ENCODE peak calls at places on chromosomes 5 and 9, in four cellular contexts. I is esophagus squamous epithelium; P is CD4-positive, CD25-positive, alpha-beta regulatory T cell; X is aorta. R is an unnamed sample. For H3K36me3, the result is how much of the 10 kb centered on the place peaks cover.

GRCh38 chr9:93427655-93428379 is 23.7 kb upstream of the FAM120A start:
- DNase-seq in X (no peak), I (no peak), P (no peak), R (no peak)

GRCh38 chr5:56183507-56183906 is 49.6 kb downstream of the ANKRD55 start:
- DNase-seq in X (no peak), I (no peak), P (no peak), R (no peak)

GRCh38 chr9:133200631-133201030 is 8.4 kb downstream of the OBP2B start:
- DNase-seq in X (peak), P (no peak), I (no peak), R (no peak)

GRCh38 chr5:79200573-79201183 is 35.3 kb upstream of the JMY start:
- DNase-seq in X (no peak), I (no peak), P (peak), R (no peak)

GRCh38 chr9:94919376-94920098 is 193.0 kb downstream of the AOPEP start:
- DNase-seq in P (no peak), I (no peak), X (no peak), R (no peak)

GRCh38 chr5:168365581-168366081 is 74.2 kb downstream of the WWC1 start:
- DNase-seq in P (no peak), X (no peak), I (no peak), R (no peak)

GRCh38 chr5:135138116-135138850 is 104.3 kb upstream of the PITX1 start:
- DNase-seq in I (no peak), P (no peak), X (no peak), R (no peak)

GRCh38 chr5:963673-964531 is 44.7 kb upstream of the NKD2 start:
- DNase-seq in I (no peak), X (no peak), P (peak), R (peak)

GRCh38 chr9:134561427-134562145 is 80.0 kb upstream of the COL5A1 start:
- DNase-seq in P (no peak), I (no peak), X (no peak), R (no peak)

GRCh38 chr9:12880406-12881016 is 105.7 kb downstream of the LURAP1L start:
- DNase-seq in I (no peak), P (no peak), X (no peak), R (no peak)

GRCh38 chr9:83701769-83702168 is 6.0 kb downstream of the UBQLN1 start:
- DNase-seq in I (no peak), P (no peak), X (no peak), R (no peak)

GRCh38 chr9:91425270-91425669 is 1.6 kb upstream of the NFIL3 start:
- DNase-seq in P (no peak), X (no peak), I (no peak), R (no peak)

GRCh38 chr9:120931278-120932085 is 4.9 kb upstream of the TRAF1 start:
- DNase-seq in P (peak), X (no peak), I (no peak), R (peak)

GRCh38 chr9:124270504-124271335 is 13.0 kb downstream of the NEK6 start:
- DNase-seq in P (no peak), I (no peak), X (peak), R (no peak)

GRCh38 chr5:175718401-175719108 is 60.7 kb downstream of the HRH2 start:
- DNase-seq in X (peak), I (no peak), P (peak), R (peak)

GRCh38 chr5:124234022-124234899 is 512.2 kb downstream of the ZNF608 start:
- DNase-seq in I (no peak), X (no peak), P (no peak), R (no peak)

GRCh38 chr9:108043585-108043984 is 554.0 kb upstream of the KLF4 start:
- DNase-seq in I (no peak), P (no peak), X (no peak), R (no peak)

GRCh38 chr5:72556351-72557146 is 49.3 kb upstream of the ZNF366 start:
- DNase-seq in P (peak), X (peak), I (no peak), R (no peak)

DNA sequence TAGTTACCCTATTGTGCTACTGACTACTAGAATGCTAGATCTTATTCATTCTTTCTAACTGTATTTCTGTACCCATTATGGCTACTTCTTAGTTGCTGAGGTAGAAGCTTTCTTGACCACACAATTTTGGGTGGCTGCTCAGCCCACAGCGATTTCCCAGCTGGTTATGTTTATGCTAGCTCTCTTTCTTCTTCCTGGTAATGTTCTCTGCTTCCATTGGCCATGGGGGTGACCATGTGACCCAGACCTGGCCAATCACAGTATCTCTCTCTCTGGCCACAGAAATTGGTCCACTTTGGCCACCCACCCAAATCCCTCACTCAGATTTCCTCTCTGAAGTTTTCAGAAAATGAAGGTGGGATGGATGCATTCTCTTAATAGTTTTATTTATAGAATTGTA is 427.9 kb upstream of the CLINT1 start:
- DNase-seq in X (no peak), P (no peak), I (no peak), R (no peak)
- H3K36me3 ChIP-seq in X (under half), P (under half), I (under half), R (under half)

GRCh38 chr9:130482463-130482862 is 37.7 kb downstream of the ASS1 start:
- DNase-seq in I (no peak), X (no peak), P (no peak), R (no peak)
- H3K36me3 ChIP-seq in I (under half), X (under half), P (under half), R (under half)

DNA sequence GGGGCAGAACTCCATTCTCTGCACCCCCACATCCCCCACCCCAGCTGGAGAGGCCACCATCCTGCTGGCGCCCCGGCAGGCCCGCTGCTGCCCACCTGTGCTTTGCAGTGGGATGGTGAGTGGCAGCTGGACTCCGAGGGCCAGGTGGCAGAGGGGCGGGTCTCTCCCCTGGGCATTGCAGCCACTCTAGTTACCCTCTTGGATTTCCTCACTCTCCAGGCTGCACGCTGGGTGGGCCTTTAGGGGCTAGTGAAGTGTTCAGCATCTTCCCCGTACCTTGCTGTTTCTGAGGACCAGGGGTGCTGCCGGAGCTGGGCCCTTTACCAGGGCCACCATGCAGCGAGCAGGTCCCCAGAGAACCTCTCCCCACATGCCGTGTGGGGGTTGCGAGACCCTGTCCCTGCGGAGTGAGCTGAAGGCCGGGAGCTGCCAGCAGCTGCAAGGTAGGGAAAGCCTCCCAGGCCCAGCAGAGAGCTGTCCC is 88.4 kb upstream of the SH3PXD2B start:
- DNase-seq in P (no peak), I (no peak), X (peak), R (no peak)
- H3K36me3 ChIP-seq in P (under half), I (under half), X (under half), R (under half)

GRCh38 chr9:101394687-101395086 is 3.7 kb downstream of the MRPL50 start:
- DNase-seq in I (no peak), P (no peak), X (no peak), R (no peak)
- H3K36me3 ChIP-seq in I (under half), P (under half), X (under half), R (under half)